ENCODE peak calls at places on chromosomes 13 and 19, in eight cellular contexts. One of them, this sample, is unnamed.

GRCh38 chr13:24683833-24684599 is 3.8 kb downstream of the ATP12A start:
- DNase-seq in fibroblast of villous mesenchyme: peak; percentile 34
- DNase-seq in fibroblast of the aortic adventitia: peak; percentile 29
- DNase-seq in esophagus muscularis mucosa: no peak
- DNase-seq in HAP-1: peak; percentile 92
- DNase-seq in MM.1S: peak; percentile 27
- DNase-seq in mesenchymal stem cell: peak; percentile 40
- DNase-seq in ovary: no peak
- DNase-seq in this sample: peak; percentile 51

GRCh38 chr19:46225558-46226004 is 4.0 kb upstream of the IGFL1 start:
- DNase-seq in fibroblast of villous mesenchyme: peak; percentile 8
- DNase-seq in fibroblast of the aortic adventitia: peak; percentile 42
- DNase-seq in esophagus muscularis mucosa: no peak
- DNase-seq in HAP-1: no peak
- DNase-seq in MM.1S: peak; percentile 14
- DNase-seq in mesenchymal stem cell: peak; percentile 5
- DNase-seq in ovary: no peak
- DNase-seq in this sample: peak; percentile 22

GRCh38 chr13:100491164-100491847 is 97.3 kb downstream of the GGACT start:
- DNase-seq in fibroblast of villous mesenchyme: peak; percentile 91
- DNase-seq in fibroblast of the aortic adventitia: peak; percentile 89
- DNase-seq in esophagus muscularis mucosa: no peak
- DNase-seq in HAP-1: no peak
- DNase-seq in MM.1S: no peak
- DNase-seq in mesenchymal stem cell: peak; percentile 72
- DNase-seq in ovary: peak; percentile 74
- DNase-seq in this sample: peak; percentile 87

GRCh38 chr13:113207890-113208423 is 512 bp downstream of the PCID2 start:
- DNase-seq in fibroblast of villous mesenchyme: peak; percentile 59
- DNase-seq in fibroblast of the aortic adventitia: peak; percentile 46
- DNase-seq in esophagus muscularis mucosa: no peak
- DNase-seq in HAP-1: peak; percentile 48
- DNase-seq in MM.1S: peak; percentile 10
- DNase-seq in mesenchymal stem cell: peak; percentile 77
- DNase-seq in ovary: peak; percentile 34
- DNase-seq in this sample: peak; percentile 57

GRCh38 chr19:3038214-3038613 is 9.1 kb upstream of the TLE2 start:
- DNase-seq in fibroblast of villous mesenchyme: no peak
- DNase-seq in fibroblast of the aortic adventitia: no peak
- DNase-seq in esophagus muscularis mucosa: no peak
- DNase-seq in HAP-1: no peak
- DNase-seq in MM.1S: no peak
- DNase-seq in mesenchymal stem cell: no peak
- DNase-seq in ovary: no peak
- DNase-seq in this sample: no peak

GRCh38 chr19:44772969-44773368 is 4.7 kb upstream of the CBLC start:
- DNase-seq in fibroblast of villous mesenchyme: no peak
- DNase-seq in fibroblast of the aortic adventitia: no peak
- DNase-seq in esophagus muscularis mucosa: no peak
- DNase-seq in HAP-1: no peak
- DNase-seq in MM.1S: no peak
- DNase-seq in mesenchymal stem cell: no peak
- DNase-seq in ovary: no peak
- DNase-seq in this sample: peak; percentile 80

GRCh38 chr13:30443957-30444404 is 21.7 kb downstream of the UBE2L5 start:
- DNase-seq in fibroblast of villous mesenchyme: no peak
- DNase-seq in fibroblast of the aortic adventitia: no peak
- DNase-seq in esophagus muscularis mucosa: peak; percentile 62
- DNase-seq in HAP-1: no peak
- DNase-seq in MM.1S: no peak
- DNase-seq in mesenchymal stem cell: no peak
- DNase-seq in ovary: no peak
- DNase-seq in this sample: no peak

GRCh38 chr19:3135961-3136683 is at the start of gene GNA15:
- DNase-seq in fibroblast of villous mesenchyme: no peak
- DNase-seq in fibroblast of the aortic adventitia: no peak
- DNase-seq in esophagus muscularis mucosa: no peak
- DNase-seq in HAP-1: no peak
- DNase-seq in MM.1S: no peak
- DNase-seq in mesenchymal stem cell: no peak
- DNase-seq in ovary: peak; percentile 21
- DNase-seq in this sample: no peak

GRCh38 chr13:27336005-27336673 is 65.5 kb downstream of the RASL11A start:
- DNase-seq in fibroblast of villous mesenchyme: no peak
- DNase-seq in fibroblast of the aortic adventitia: peak; percentile 61
- DNase-seq in esophagus muscularis mucosa: no peak
- DNase-seq in HAP-1: no peak
- DNase-seq in MM.1S: no peak
- DNase-seq in mesenchymal stem cell: peak; percentile 70
- DNase-seq in ovary: no peak
- DNase-seq in this sample: peak; percentile 63

GRCh38 chr13:72458701-72459100 is 268.7 kb downstream of the MZT1 start:
- DNase-seq in fibroblast of villous mesenchyme: peak; percentile 10
- DNase-seq in fibroblast of the aortic adventitia: no peak
- DNase-seq in esophagus muscularis mucosa: no peak
- DNase-seq in HAP-1: peak; percentile 40
- DNase-seq in MM.1S: peak; percentile 31
- DNase-seq in mesenchymal stem cell: peak; percentile 35
- DNase-seq in ovary: no peak
- DNase-seq in this sample: peak; percentile 2

GRCh38 chr13:30408319-30409101 is 13.8 kb upstream of the UBE2L5 start:
- DNase-seq in fibroblast of villous mesenchyme: peak; percentile 93
- DNase-seq in fibroblast of the aortic adventitia: peak; percentile 89
- DNase-seq in esophagus muscularis mucosa: peak; percentile 98
- DNase-seq in HAP-1: peak; percentile 96
- DNase-seq in MM.1S: peak; percentile 80
- DNase-seq in mesenchymal stem cell: peak; percentile 88
- DNase-seq in ovary: peak; percentile 96
- DNase-seq in this sample: peak; percentile 89

GRCh38 chr19:472005-472858 is 11.4 kb upstream of the SHC2 start:
- DNase-seq in fibroblast of villous mesenchyme: no peak
- DNase-seq in fibroblast of the aortic adventitia: no peak
- DNase-seq in esophagus muscularis mucosa: no peak
- DNase-seq in HAP-1: no peak
- DNase-seq in MM.1S: no peak
- DNase-seq in mesenchymal stem cell: no peak
- DNase-seq in ovary: no peak
- DNase-seq in this sample: no peak

GRCh38 chr13:98546402-98546801 is 30.5 kb downstream of the STK24 start:
- DNase-seq in fibroblast of villous mesenchyme: no peak
- DNase-seq in fibroblast of the aortic adventitia: no peak
- DNase-seq in esophagus muscularis mucosa: no peak
- DNase-seq in HAP-1: no peak
- DNase-seq in MM.1S: no peak
- DNase-seq in mesenchymal stem cell: no peak
- DNase-seq in ovary: no peak
- DNase-seq in this sample: no peak

GRCh38 chr13:98542568-98543379 is 34.1 kb downstream of the STK24 start:
- DNase-seq in fibroblast of villous mesenchyme: peak; percentile 61
- DNase-seq in fibroblast of the aortic adventitia: no peak
- DNase-seq in esophagus muscularis mucosa: no peak
- DNase-seq in HAP-1: no peak
- DNase-seq in MM.1S: no peak
- DNase-seq in mesenchymal stem cell: no peak
- DNase-seq in ovary: no peak
- DNase-seq in this sample: no peak

GRCh38 chr13:98543380-98544104 is 33.4 kb downstream of the STK24 start:
- DNase-seq in fibroblast of villous mesenchyme: no peak
- DNase-seq in fibroblast of the aortic adventitia: no peak
- DNase-seq in esophagus muscularis mucosa: no peak
- DNase-seq in HAP-1: no peak
- DNase-seq in MM.1S: no peak
- DNase-seq in mesenchymal stem cell: no peak
- DNase-seq in ovary: no peak
- DNase-seq in this sample: no peak

GRCh38 chr13:98541701-98542203 is 35.2 kb downstream of the STK24 start:
- DNase-seq in fibroblast of villous mesenchyme: no peak
- DNase-seq in fibroblast of the aortic adventitia: peak; percentile 32
- DNase-seq in esophagus muscularis mucosa: no peak
- DNase-seq in HAP-1: no peak
- DNase-seq in MM.1S: no peak
- DNase-seq in mesenchymal stem cell: no peak
- DNase-seq in ovary: no peak
- DNase-seq in this sample: peak; percentile 56

GRCh38 chr13:98544105-98544710 is 32.7 kb downstream of the STK24 start:
- DNase-seq in fibroblast of villous mesenchyme: no peak
- DNase-seq in fibroblast of the aortic adventitia: no peak
- DNase-seq in esophagus muscularis mucosa: no peak
- DNase-seq in HAP-1: no peak
- DNase-seq in MM.1S: no peak
- DNase-seq in mesenchymal stem cell: no peak
- DNase-seq in ovary: no peak
- DNase-seq in this sample: no peak
- H3K4me3 ChIP-seq in fibroblast of villous mesenchyme: no peak overlapping the region
- H3K4me3 ChIP-seq in fibroblast of the aortic adventitia: no peak overlapping the region
- H3K4me3 ChIP-seq in esophagus muscularis mucosa: peak overlapping the region; percentile 35
- H3K4me3 ChIP-seq in HAP-1: no peak overlapping the region
- H3K4me3 ChIP-seq in MM.1S: no peak overlapping the region
- H3K4me3 ChIP-seq in mesenchymal stem cell: no peak overlapping the region
- H3K4me3 ChIP-seq in ovary: no peak overlapping the region
- H3K4me3 ChIP-seq in this sample: no peak overlapping the region

DNA sequence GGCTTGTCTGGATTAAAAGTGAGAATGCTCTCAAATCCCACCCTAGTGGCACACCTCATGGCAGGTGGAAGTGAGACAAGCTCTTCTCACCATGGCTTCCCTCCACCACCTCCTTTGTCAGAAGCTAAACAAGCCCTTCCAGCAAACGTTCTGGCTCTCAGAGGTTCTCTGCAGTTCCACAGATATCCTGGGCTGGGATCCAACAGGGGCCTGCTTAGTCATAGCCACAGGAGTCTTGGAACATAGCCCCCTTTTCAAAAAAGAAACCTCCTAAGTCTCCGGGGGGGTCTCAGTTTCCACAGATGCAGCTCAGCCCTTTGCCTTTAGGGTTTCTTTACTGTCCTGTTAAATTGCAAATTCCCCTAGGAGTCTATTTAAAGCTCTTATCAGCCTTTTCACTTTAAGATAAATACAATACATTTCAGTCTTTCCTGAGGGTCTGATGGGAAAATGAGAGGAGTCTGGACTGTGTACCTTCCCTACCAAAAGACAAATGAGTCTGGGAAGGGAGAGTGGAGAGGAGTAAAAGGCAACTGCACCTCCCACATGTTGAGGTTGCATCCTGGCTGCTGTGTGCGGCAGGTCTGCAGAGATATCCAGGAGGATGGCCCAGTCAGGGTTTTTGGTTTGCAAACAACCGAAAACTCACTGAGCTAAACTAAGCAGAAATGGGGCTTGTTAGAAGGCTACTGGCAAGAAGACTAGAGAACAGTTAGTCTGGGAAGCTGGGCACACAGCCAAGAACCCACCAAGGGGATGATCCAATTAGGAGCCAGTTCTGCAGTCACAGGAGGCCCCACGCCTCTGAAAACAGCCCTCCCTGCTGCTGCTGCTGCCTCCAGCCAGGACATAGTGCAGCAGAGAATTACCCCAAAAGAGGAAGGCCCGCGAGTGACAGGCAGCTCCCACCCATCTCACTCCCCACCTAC is 41.4 kb upstream of the SERP2 start:
- DNase-seq in fibroblast of villous mesenchyme: peak; percentile 86
- DNase-seq in fibroblast of the aortic adventitia: peak; percentile 99
- DNase-seq in esophagus muscularis mucosa: peak; percentile 92
- DNase-seq in HAP-1: peak; percentile 58
- DNase-seq in MM.1S: no peak
- DNase-seq in mesenchymal stem cell: peak; percentile 85
- DNase-seq in ovary: peak; percentile 94
- DNase-seq in this sample: peak; percentile 90
- H3K4me3 ChIP-seq in fibroblast of villous mesenchyme: no peak overlapping the region
- H3K4me3 ChIP-seq in fibroblast of the aortic adventitia: no peak overlapping the region
- H3K4me3 ChIP-seq in esophagus muscularis mucosa: no peak overlapping the region
- H3K4me3 ChIP-seq in HAP-1: no peak overlapping the region
- H3K4me3 ChIP-seq in MM.1S: no peak overlapping the region
- H3K4me3 ChIP-seq in mesenchymal stem cell: peak overlapping the region; percentile 54
- H3K4me3 ChIP-seq in ovary: no peak overlapping the region
- H3K4me3 ChIP-seq in this sample: no peak overlapping the region

GRCh38 chr19:35090160-35090794 is 25.3 kb upstream of the FXYD3 start:
- DNase-seq in fibroblast of villous mesenchyme: peak; percentile 58
- DNase-seq in fibroblast of the aortic adventitia: peak; percentile 64
- DNase-seq in esophagus muscularis mucosa: no peak
- DNase-seq in HAP-1: peak; percentile 91
- DNase-seq in MM.1S: peak; percentile 16
- DNase-seq in mesenchymal stem cell: peak; percentile 69
- DNase-seq in ovary: peak; percentile 65
- DNase-seq in this sample: peak; percentile 60
- H3K4me3 ChIP-seq in fibroblast of villous mesenchyme: no peak overlapping the region
- H3K4me3 ChIP-seq in fibroblast of the aortic adventitia: no peak overlapping the region
- H3K4me3 ChIP-seq in esophagus muscularis mucosa: peak overlapping the region; percentile 19
- H3K4me3 ChIP-seq in HAP-1: no peak overlapping the region
- H3K4me3 ChIP-seq in MM.1S: no peak overlapping the region
- H3K4me3 ChIP-seq in mesenchymal stem cell: peak overlapping the region; percentile 51
- H3K4me3 ChIP-seq in ovary: no peak overlapping the region
- H3K4me3 ChIP-seq in this sample: no peak overlapping the region

GRCh38 chr13:106580551-106580950 is 12.6 kb upstream of the ARGLU1 start:
- DNase-seq in fibroblast of villous mesenchyme: no peak
- DNase-seq in fibroblast of the aortic adventitia: no peak
- DNase-seq in esophagus muscularis mucosa: no peak
- DNase-seq in HAP-1: no peak
- DNase-seq in MM.1S: no peak
- DNase-seq in mesenchymal stem cell: no peak
- DNase-seq in ovary: no peak
- DNase-seq in this sample: no peak

GRCh38 chr13:106586764-106587163 is 18.8 kb upstream of the ARGLU1 start:
- DNase-seq in fibroblast of villous mesenchyme: no peak
- DNase-seq in fibroblast of the aortic adventitia: no peak
- DNase-seq in esophagus muscularis mucosa: no peak
- DNase-seq in HAP-1: no peak
- DNase-seq in MM.1S: no peak
- DNase-seq in mesenchymal stem cell: no peak
- DNase-seq in ovary: no peak
- DNase-seq in this sample: no peak

DNA sequence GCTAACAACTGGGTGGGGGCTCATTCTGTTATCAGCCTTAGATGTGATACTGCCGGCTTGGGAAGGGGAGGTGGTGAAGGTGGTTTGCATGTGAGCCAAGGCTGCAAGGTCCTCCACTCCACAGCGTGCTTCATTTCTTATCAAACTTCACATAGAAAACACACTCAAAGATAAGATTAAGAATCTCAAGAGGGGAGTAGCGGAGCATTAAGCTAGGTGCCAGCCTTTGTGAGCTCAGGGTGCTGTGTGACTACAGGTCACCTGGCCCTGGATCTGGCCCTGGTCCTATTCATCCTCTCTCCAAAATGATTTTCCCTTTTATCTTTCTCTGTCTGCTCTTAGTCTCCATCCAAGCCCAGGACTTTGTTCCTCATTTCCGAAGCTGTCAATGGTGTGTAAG is 13.3 kb upstream of the ARGLU1 start:
- DNase-seq in fibroblast of villous mesenchyme: no peak
- DNase-seq in fibroblast of the aortic adventitia: no peak
- DNase-seq in esophagus muscularis mucosa: no peak
- DNase-seq in HAP-1: no peak
- DNase-seq in MM.1S: no peak
- DNase-seq in mesenchymal stem cell: no peak
- DNase-seq in ovary: no peak
- DNase-seq in this sample: no peak
- H3K4me3 ChIP-seq in fibroblast of villous mesenchyme: no peak overlapping the region
- H3K4me3 ChIP-seq in fibroblast of the aortic adventitia: no peak overlapping the region
- H3K4me3 ChIP-seq in esophagus muscularis mucosa: no peak overlapping the region
- H3K4me3 ChIP-seq in HAP-1: no peak overlapping the region
- H3K4me3 ChIP-seq in MM.1S: no peak overlapping the region
- H3K4me3 ChIP-seq in mesenchymal stem cell: no peak overlapping the region
- H3K4me3 ChIP-seq in ovary: no peak overlapping the region
- H3K4me3 ChIP-seq in this sample: no peak overlapping the region

GRCh38 chr19:38210458-38210987 is 13.5 kb downstream of the DPF1 start:
- DNase-seq in fibroblast of villous mesenchyme: peak; percentile 56
- DNase-seq in fibroblast of the aortic adventitia: peak; percentile 22
- DNase-seq in esophagus muscularis mucosa: no peak
- DNase-seq in HAP-1: peak; percentile 77
- DNase-seq in MM.1S: no peak
- DNase-seq in mesenchymal stem cell: peak; percentile 38
- DNase-seq in ovary: peak; percentile 68
- DNase-seq in this sample: no peak
- H3K4me3 ChIP-seq in fibroblast of villous mesenchyme: peak overlapping the region; percentile 25
- H3K4me3 ChIP-seq in fibroblast of the aortic adventitia: no peak overlapping the region
- H3K4me3 ChIP-seq in esophagus muscularis mucosa: peak overlapping the region; percentile 28
- H3K4me3 ChIP-seq in HAP-1: no peak overlapping the region
- H3K4me3 ChIP-seq in MM.1S: no peak overlapping the region
- H3K4me3 ChIP-seq in mesenchymal stem cell: peak overlapping the region; percentile 66
- H3K4me3 ChIP-seq in ovary: no peak overlapping the region
- H3K4me3 ChIP-seq in this sample: peak overlapping the region; percentile 3